ENCODE peak calls at places on chromosome 20, in four cellular contexts. B, L, M and P are unnamed samples.

GRCh38 chr20:62539208-62539607 is 63.4 kb upstream of the GATA5 start:
- DNase-seq in M (no peak), B (no peak), L (no peak), P (no peak)

GRCh38 chr20:50721881-50722281 is 9.5 kb upstream of the PARD6B start:
- DNase-seq in M (no peak), B (no peak), L (no peak), P (peak; percentile 65)

GRCh38 chr20:5191829-5192569 is 65.2 kb downstream of the CDS2 start:
- DNase-seq in B (no peak), L (peak; percentile 69), M (peak; percentile 74), P (no peak)

GRCh38 chr20:61937963-61938838 is 127.5 kb downstream of the TAF4 start:
- DNase-seq in L (no peak), M (no peak), B (no peak), P (peak; percentile 8)

GRCh38 chr20:4998160-4998651 is 3.1 kb downstream of the SLC23A2 start:
- DNase-seq in B (no peak), M (no peak), L (no peak), P (no peak)

GRCh38 chr20:18401305-18401704 is 65.5 kb downstream of the DZANK1 start:
- DNase-seq in L (no peak), M (no peak), B (no peak), P (no peak)

GRCh38 chr20:44255942-44256341 is 8.8 kb downstream of the GDAP1L1 start:
- DNase-seq in B (no peak), M (no peak), L (no peak), P (no peak)

GRCh38 chr20:51341581-51341980 is 200.9 kb downstream of the NFATC2 start:
- DNase-seq in B (no peak), M (no peak), L (no peak), P (no peak)

GRCh38 chr20:44209691-44210421 is 715 bp downstream of the OSER1 start:
- DNase-seq in B (no peak), M (peak; percentile 39), L (no peak), P (no peak)

GRCh38 chr20:47392015-47392720 is 35.7 kb upstream of the ZMYND8 start:
- DNase-seq in B (no peak), M (peak; percentile 23), L (no peak), P (no peak)

GRCh38 chr20:54772931-54773642 is 297.7 kb downstream of the DOK5 start:
- DNase-seq in B (no peak), L (no peak), M (no peak), P (no peak)

GRCh38 chr20:31718952-31719643 is 3.6 kb downstream of the BCL2L1 start:
- DNase-seq in L (peak; percentile 1), M (no peak), B (no peak), P (no peak)

GRCh38 chr20:63737940-63738686 is 1.5 kb upstream of the SLC2A4RG start:
- DNase-seq in L (peak; percentile 64), B (no peak), M (no peak), P (no peak)

GRCh38 chr20:34012330-34012729 is 18.6 kb downstream of the RALY start:
- DNase-seq in L (no peak), M (no peak), B (no peak), P (no peak)

GRCh38 chr20:36821964-36822437 is 48.4 kb upstream of the DSN1 start:
- DNase-seq in B (no peak), M (no peak), L (no peak), P (no peak)
- TF ChIP-seq EP300 in B (no peak), M (no peak), L (no peak), P (no peak)

GRCh38 chr20:48679011-48679410 is 148.8 kb downstream of the PREX1 start:
- DNase-seq in B (no peak), L (no peak), M (no peak), P (no peak)

GRCh38 chr20:48679603-48680002 is 148.2 kb downstream of the PREX1 start:
- DNase-seq in M (no peak), L (no peak), B (no peak), P (no peak)

GRCh38 chr20:48674461-48674860 is 153.3 kb downstream of the PREX1 start:
- DNase-seq in B (no peak), M (no peak), L (no peak), P (no peak)

GRCh38 chr20:48676125-48676524 is 151.7 kb downstream of the PREX1 start:
- DNase-seq in L (no peak), M (no peak), B (no peak), P (no peak)

GRCh38 chr20:48676795-48677447 is 150.9 kb downstream of the PREX1 start:
- DNase-seq in L (no peak), B (no peak), M (no peak), P (no peak)
- TF ChIP-seq EP300 in L (no peak), B (no peak), M (no peak), P (no peak)

GRCh38 chr20:22833851-22834250 is 201.3 kb upstream of the SSTR4 start:
- DNase-seq in B (no peak), M (no peak), L (no peak), P (no peak)
- TF ChIP-seq EP300 in B (no peak), M (no peak), L (no peak), P (no peak)

DNA sequence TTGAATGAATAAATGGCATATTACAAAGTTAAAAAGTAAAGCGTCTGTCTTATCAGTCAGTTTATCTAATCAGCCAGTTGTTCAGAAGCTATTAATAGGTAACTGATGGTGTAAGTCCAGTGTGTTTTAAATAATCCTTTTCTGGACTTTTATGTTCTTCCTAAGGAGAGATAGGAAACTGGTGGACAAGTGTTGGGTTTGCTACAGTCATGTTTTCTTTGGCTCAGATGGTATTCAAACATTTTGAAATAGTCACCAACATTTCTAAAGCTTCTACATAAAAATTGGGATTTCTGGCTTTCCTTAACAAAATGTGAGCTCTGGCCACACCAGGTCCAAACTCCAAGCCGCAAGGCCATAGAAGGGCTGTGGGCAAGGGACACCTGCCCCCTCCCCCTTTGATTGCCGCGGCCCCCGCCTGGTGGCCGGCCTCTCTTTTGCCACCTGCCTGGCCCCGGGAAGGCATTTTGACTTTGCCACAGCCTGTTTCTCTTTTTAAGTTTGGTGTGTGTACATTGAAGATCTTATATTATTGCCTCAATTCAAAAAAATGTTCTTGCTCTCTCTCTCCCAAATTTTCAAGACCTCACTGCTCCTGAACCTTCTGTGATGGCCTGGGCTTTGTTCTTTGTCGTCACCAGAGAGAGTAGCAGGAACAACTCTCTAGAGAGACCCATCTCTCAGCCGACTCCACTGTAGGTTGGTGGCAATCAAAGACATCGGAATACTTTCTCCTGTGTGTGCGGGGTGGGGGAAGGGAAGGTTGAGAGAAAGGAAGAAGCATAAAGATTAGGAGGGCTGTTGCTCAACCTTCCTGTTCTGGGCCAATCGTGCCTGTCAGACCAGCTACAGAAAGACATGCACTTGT is 84.0 kb upstream of the ZNF217 start:
- DNase-seq in L (no peak), M (no peak), B (no peak), P (no peak)
- TF ChIP-seq EP300 in L (no peak), M (no peak), B (no peak), P (peak; percentile 4)

GRCh38 chr20:39190666-39191570 is 228.8 kb downstream of the DHX35 start:
- DNase-seq in L (no peak), M (no peak), B (peak; percentile 38), P (no peak)

DNA sequence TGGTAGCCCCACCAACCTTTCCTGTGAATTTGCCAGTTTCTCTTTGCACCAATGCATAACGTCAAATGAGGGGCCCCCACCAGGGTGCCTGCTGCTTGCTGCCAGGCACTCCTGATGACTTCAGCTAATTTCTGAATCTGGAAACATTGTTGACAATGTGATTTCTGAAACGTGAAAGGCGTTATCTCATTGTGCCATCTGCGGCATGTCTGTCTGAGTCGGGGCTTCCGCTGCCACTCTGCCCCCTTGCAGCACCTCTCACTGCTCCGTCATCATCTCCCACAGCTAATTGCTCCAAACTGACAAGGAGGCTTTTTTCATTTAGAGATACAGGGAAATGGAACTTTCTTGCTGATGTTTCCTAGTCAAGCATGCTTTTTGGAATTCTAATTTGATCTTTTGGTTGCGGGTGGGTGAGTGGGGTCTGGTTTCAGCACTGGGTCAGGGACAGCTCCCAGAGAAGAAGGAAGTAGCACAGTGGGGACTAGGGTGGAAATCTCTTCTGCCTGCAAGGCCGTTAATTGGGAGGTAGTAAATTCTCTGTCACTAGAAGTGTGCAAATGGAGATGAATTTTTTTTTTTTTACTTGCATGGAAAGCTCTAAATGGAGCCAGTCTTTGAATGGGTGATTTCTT is 233.5 kb downstream of the DHX35 start:
- DNase-seq in B (no peak), L (no peak), M (peak; percentile 44), P (no peak)
- TF ChIP-seq EP300 in B (no peak), L (no peak), M (no peak), P (no peak)

GRCh38 chr20:41750137-41750536 is 132.0 kb upstream of the CHD6 start:
- DNase-seq in L (no peak), B (no peak), M (no peak), P (no peak)
- TF ChIP-seq EP300 in L (no peak), B (no peak), M (no peak), P (no peak)

DNA sequence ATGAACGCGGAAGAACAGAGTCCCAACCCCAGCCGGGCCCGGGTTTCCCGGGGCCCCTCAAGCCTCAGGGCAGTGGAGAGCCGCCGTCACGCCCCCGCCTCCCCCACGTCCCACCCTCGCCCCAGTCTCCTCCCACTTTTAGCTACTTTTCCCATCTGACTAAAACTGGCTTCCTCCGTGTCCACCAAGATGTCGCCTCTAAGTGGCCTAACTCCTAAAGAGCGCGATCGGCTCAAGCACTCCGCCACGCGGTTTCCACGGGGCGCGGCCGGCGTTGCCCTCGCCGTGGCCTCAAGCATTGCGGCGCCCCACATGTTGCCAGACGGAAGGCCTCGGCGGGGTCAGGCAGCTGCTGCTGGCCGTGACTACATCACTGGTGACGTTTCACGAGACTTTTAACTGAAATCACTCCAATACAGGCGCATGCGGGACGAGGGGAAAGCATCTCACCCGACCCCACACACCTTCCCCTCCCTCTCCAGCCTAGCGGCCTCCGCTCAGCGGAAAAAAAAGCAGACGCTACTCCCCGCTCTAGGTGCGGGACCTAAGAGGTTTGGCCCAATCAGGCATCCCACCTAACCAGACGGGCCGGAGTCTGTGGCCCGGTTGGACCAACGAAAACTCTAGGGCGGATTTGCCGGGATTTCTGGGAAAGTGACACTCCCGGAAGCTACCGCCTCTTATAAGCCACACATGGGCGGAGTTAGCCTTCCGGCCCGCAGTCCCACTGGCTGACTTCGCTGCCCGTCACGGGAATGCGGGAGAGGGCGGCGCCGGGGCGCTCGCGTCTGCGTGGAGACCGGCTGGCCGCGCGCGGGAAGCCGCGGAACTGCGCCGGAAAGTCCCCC is at the start of gene NXT1:
- DNase-seq in M (peak; percentile 92), L (peak; percentile 98), B (peak; percentile 90), P (peak; percentile 95)
- TF ChIP-seq EP300 in M (no peak), L (peak; percentile 75), B (no peak), P (peak; percentile 91)

DNA sequence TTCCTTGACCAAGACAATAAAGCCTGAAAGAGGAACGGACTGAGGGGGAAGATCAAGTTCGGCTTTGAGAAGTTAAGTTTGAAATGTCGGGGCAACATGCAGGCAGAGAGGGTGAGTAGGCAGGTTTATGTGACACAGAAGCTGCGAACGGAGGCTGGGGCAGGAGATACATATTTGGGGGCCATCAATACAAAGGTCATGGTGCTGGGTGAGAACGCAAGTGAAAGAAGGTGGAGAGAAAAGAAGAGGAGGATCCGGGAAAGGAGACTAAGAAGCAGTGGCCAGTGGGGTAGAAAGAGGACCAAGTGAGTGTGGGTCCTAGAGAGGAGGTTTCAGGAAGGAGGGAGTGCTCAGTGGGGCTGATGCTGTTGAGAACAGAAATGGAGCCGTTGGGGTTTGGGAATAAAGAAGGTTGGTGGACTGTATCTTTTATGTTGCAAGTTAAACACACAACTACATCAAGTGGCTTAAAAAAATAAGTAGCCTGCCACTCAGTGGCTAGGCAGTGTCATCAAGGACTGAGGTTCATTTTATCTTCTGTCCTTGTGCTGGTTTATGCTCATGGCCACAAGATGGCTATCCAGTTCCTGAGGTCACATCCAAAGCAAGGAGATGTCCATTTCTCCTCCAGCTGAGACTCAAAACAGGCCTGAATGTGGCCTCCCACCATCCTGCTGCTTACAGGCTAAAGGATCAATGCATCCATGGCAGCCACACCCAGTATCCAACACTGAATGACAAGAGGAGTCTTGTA is 1.7 kb upstream of the BLCAP start:
- DNase-seq in M (no peak), L (no peak), B (no peak), P (no peak)
- TF ChIP-seq EP300 in M (no peak), L (no peak), B (no peak), P (no peak)